ENCODE peak calls at places on chromosomes 4 and X, in nine cellular contexts. M is activated CD4-positive, alpha-beta T cell treated with anti-CD3 and anti-CD28 coated beads for 48 hours; X is memory B cell; H is NCI-H510A; C is astrocyte of the spinal cord; E is KBM-7; T is heart right ventricle; V is T follicular helper cell; J is M059J. R is an unnamed sample.

GRCh38 chr4:54063737-54064316 is 578 bp downstream of the CHIC2 start:
- DNase-seq in X (no peak), H (peak; percentile 6), M (peak; percentile 33), T (peak; percentile 27), J (peak; percentile 40), V (peak; percentile 22), C (no peak), E (peak; percentile 60), R (peak; percentile 39)

GRCh38 chr4:140071806-140072205 is 82.2 kb downstream of the MAML3 start:
- DNase-seq in H (no peak), X (no peak), J (peak; percentile 60), T (peak; percentile 39), E (peak; percentile 94), V (peak; percentile 24), M (peak; percentile 77), C (peak; percentile 88), R (no peak)

GRCh38 chrX:44580466-44580865 is 37.8 kb upstream of the FUNDC1 start:
- DNase-seq in X (no peak), C (peak; percentile 13), H (no peak), T (no peak), M (no peak), V (no peak), E (no peak), J (peak; percentile 76), R (no peak)

GRCh38 chr4:59825104-59825503 is 1375.0 kb upstream of the ADGRL3 start:
- DNase-seq in C (no peak), E (no peak), H (no peak), M (no peak), X (no peak), T (no peak), J (no peak), V (no peak), R (no peak)

GRCh38 chrX:135015526-135016245 is 6.7 kb downstream of the RTL8B start:
- DNase-seq in T (no peak), X (no peak), C (no peak), H (no peak), M (no peak), V (no peak), J (no peak), E (no peak), R (no peak)

GRCh38 chrX:49995021-49995731 is 72.8 kb downstream of the CLCN5 start:
- DNase-seq in X (no peak), E (peak; percentile 20), M (no peak), H (no peak), V (no peak), T (no peak), C (peak; percentile 50), J (peak; percentile 65), R (no peak)

GRCh38 chr4:184763150-184763780 is 29.4 kb upstream of the CENPU start:
- DNase-seq in T (no peak), M (no peak), X (no peak), C (no peak), J (no peak), E (no peak), V (no peak), H (no peak), R (no peak)

GRCh38 chr4:67616478-67616877 is 58.0 kb downstream of the STAP1 start:
- DNase-seq in H (no peak), T (no peak), V (no peak), J (no peak), C (no peak), X (no peak), M (no peak), E (no peak), R (no peak)

GRCh38 chrX:24799078-24799477 is 105.4 kb downstream of the POLA1 start:
- DNase-seq in X (no peak), C (no peak), E (no peak), M (no peak), J (no peak), H (no peak), T (no peak), V (no peak), R (no peak)

GRCh38 chr4:28822163-28822562 is 1898.0 kb upstream of the PCDH7 start:
- DNase-seq in J (peak; percentile 3), H (no peak), T (no peak), M (no peak), X (no peak), V (no peak), E (no peak), C (no peak), R (no peak)

GRCh38 chr4:67288964-67289363 is 256.3 kb downstream of the CENPC start:
- DNase-seq in C (peak; percentile 3), T (no peak), E (peak; percentile 75), H (peak; percentile 8), M (peak; percentile 55), V (no peak), X (no peak), J (peak; percentile 10), R (peak; percentile 34)

GRCh38 chr4:7015383-7016035 is 27.7 kb upstream of the TADA2B start:
- DNase-seq in T (no peak), E (no peak), V (no peak), H (no peak), C (peak; percentile 55), J (no peak), M (no peak), X (no peak), R (no peak)

GRCh38 chr4:15656038-15656470 is 897 bp upstream of the FBXL5 start:
- DNase-seq in T (peak; percentile 28), V (peak; percentile 8), X (no peak), J (peak; percentile 64), M (no peak), C (peak; percentile 51), H (peak; percentile 8), E (no peak), R (no peak)

GRCh38 chr4:31651541-31651940 is 931.4 kb downstream of the PCDH7 start:
- DNase-seq in X (no peak), V (no peak), H (no peak), E (no peak), M (no peak), J (no peak), C (no peak), T (no peak), R (no peak)